ENCODE peak calls at places on chromosomes 5 and 9, in six cellular contexts. N is type B pancreatic cell, P is nephron progenitor cell, M is sigmoid colon, Y is A549, Z is neural progenitor cell. U is an unnamed sample.

GRCh38 chr5:149549461-149550266 is 1.6 kb downstream of the CSNK1A1 start:
- DNase-seq in P (peak), Y (peak), M (no peak), Z (peak), N (no peak), U (peak)

GRCh38 chr9:70594546-70594945 is 180.1 kb upstream of the KLF9 start:
- DNase-seq in N (no peak), Z (no peak), M (no peak), Y (no peak), P (no peak), U (no peak)

GRCh38 chr5:956941-957729 is 51.5 kb upstream of the NKD2 start:
- DNase-seq in P (no peak), Y (peak), M (no peak), Z (peak), N (no peak), U (no peak)

GRCh38 chr9:20557890-20558608 is 64.2 kb downstream of the MLLT3 start:
- DNase-seq in Z (no peak), M (no peak), N (no peak), Y (no peak), P (no peak), U (peak)

GRCh38 chr9:129383005-129383414 is 204.9 kb upstream of the IER5L start:
- DNase-seq in Y (no peak), M (peak), N (no peak), Z (no peak), P (peak), U (peak)

GRCh38 chr5:159106569-159107282 is 7.0 kb upstream of the EBF1 start:
- DNase-seq in N (peak), Z (peak), M (peak), P (peak), Y (peak), U (peak)

GRCh38 chr5:88142801-88143692 is 125.6 kb downstream of the TMEM161B start:
- DNase-seq in P (no peak), M (peak), N (no peak), Y (no peak), Z (peak), U (peak)

GRCh38 chr5:123092696-123093095 is 3.7 kb downstream of the PRDM6 start:
- DNase-seq in N (no peak), Y (no peak), Z (peak), P (no peak), M (no peak), U (no peak)

GRCh38 chr9:91193658-91194391 is 167.9 kb downstream of the AUH start:
- DNase-seq in Y (peak), M (peak), P (peak), N (peak), Z (peak), U (peak)

GRCh38 chr9:130845901-130846381 is 10.9 kb downstream of the ABL1 start:
- DNase-seq in M (peak), N (no peak), Y (peak), Z (peak), P (no peak), U (no peak)

GRCh38 chr9:35729700-35730485 is 2.1 kb downstream of the TLN1 start:
- DNase-seq in Y (peak), Z (peak), P (no peak), M (peak), N (no peak), U (peak)

GRCh38 chr5:170986598-170986997 is 124.8 kb downstream of the RANBP17 start:
- DNase-seq in Z (no peak), N (no peak), Y (no peak), M (no peak), P (no peak), U (no peak)

GRCh38 chr5:80623911-80624457 is 30.5 kb upstream of the MSH3 start:
- DNase-seq in M (no peak), P (peak), Y (no peak), N (no peak), Z (peak), U (no peak)

GRCh38 chr9:69223605-69224004 is 49.5 kb downstream of the TJP2 start:
- DNase-seq in M (no peak), Y (peak), Z (peak), P (peak), N (no peak), U (no peak)

GRCh38 chr5:132204330-132204729 is 23.3 kb downstream of the P4HA2 start:
- DNase-seq in M (no peak), Z (no peak), Y (no peak), P (no peak), N (no peak), U (no peak)

GRCh38 chr9:7144265-7145046 is 386.7 kb downstream of the KDM4C start:
- DNase-seq in M (no peak), N (no peak), Y (no peak), Z (no peak), P (no peak), U (no peak)

GRCh38 chr5:134113908-134114875 is at the start of gene TCF7:
- DNase-seq in N (peak), Z (peak), Y (peak), M (peak), P (peak), U (peak)

GRCh38 chr9:70257991-70258691 is 637 bp upstream of the SMC5 start:
- DNase-seq in N (no peak), Y (no peak), M (peak), Z (peak), P (peak), U (peak)

GRCh38 chr9:81626511-81626910 is 62.8 kb downstream of the TLE1 start:
- DNase-seq in P (no peak), M (no peak), N (no peak), Z (no peak), Y (no peak), U (no peak)

GRCh38 chr5:126188804-126189203 is 234.4 kb upstream of the GRAMD2B start:
- DNase-seq in Z (peak), P (no peak), M (no peak), Y (no peak), N (no peak), U (no peak)

GRCh38 chr5:34503379-34504346 is 152.5 kb upstream of the RAI14 start:
- DNase-seq in Z (no peak), N (no peak), P (no peak), M (no peak), Y (no peak), U (no peak)

GRCh38 chr5:173318338-173318737 is 9.9 kb downstream of the STC2 start:
- DNase-seq in N (peak), Z (no peak), P (no peak), Y (no peak), M (no peak), U (no peak)

GRCh38 chr5:178323961-178324360 is 91.4 kb upstream of the PHYKPL start:
- DNase-seq in M (peak), Y (no peak), Z (no peak), N (no peak), P (no peak), U (no peak)

GRCh38 chr5:150215978-150216944 is 26.4 kb downstream of the SLC6A7 start:
- DNase-seq in M (no peak), N (no peak), Y (no peak), P (no peak), Z (no peak), U (peak)

GRCh38 chr9:22976454-22976853 is 529.8 kb downstream of the DMRTA1 start:
- DNase-seq in M (no peak), N (no peak), Y (no peak), Z (no peak), P (no peak), U (no peak)

GRCh38 chr5:80083115-80083890 is 48.2 kb downstream of the THBS4 start:
- DNase-seq in N (no peak), P (no peak), Y (peak), Z (peak), M (peak), U (no peak)

GRCh38 chr5:140197023-140197422 is 22.0 kb downstream of the CYSTM1 start:
- DNase-seq in Z (no peak), M (no peak), N (no peak), Y (no peak), P (no peak), U (no peak)

GRCh38 chr5:68489556-68489955 is 274.0 kb downstream of the PIK3R1 start:
- DNase-seq in M (no peak), Z (no peak), N (no peak), P (no peak), Y (no peak), U (no peak)

GRCh38 chr9:96140401-96141180 is 161.4 kb downstream of the HSD17B3 start:
- DNase-seq in M (peak), Z (peak), N (no peak), P (peak), Y (no peak), U (no peak)

GRCh38 chr9:96141666-96142065 is 160.3 kb downstream of the HSD17B3 start:
- DNase-seq in Y (no peak), P (no peak), N (no peak), Z (no peak), M (no peak), U (no peak)

GRCh38 chr9:96138616-96139015 is 163.4 kb downstream of the HSD17B3 start:
- DNase-seq in N (no peak), P (no peak), M (peak), Y (no peak), Z (no peak), U (no peak)

GRCh38 chr9:96137666-96138429 is 164.1 kb downstream of the HSD17B3 start:
- DNase-seq in N (no peak), Z (no peak), Y (no peak), P (no peak), M (peak), U (no peak)

GRCh38 chr9:96139592-96140251 is 162.3 kb downstream of the HSD17B3 start:
- DNase-seq in N (no peak), M (peak), Z (no peak), P (no peak), Y (no peak), U (peak)
- TF ChIP-seq CTCF in N (no peak), M (no peak), Z (no peak), P (no peak), Y (no peak), U (no peak)

DNA sequence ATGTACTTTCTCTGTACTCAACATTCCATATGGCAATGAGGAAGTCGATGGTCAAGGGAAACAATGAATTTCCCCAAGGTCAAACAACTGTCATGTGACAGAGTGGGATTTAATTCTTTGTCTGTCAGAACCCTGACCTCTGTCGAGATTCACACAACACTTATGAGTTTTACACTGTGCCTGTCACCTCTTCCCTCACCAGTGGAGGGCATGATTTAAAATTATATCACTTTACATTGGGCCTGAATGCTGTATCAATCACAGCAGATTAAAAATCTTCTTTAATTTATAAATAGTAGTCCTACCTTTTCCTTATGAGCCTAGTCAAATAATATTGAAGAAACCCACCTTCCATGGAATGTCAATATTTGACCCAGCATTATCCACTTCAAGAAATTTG is 276.7 kb downstream of the CDH10 start:
- DNase-seq in Y (no peak), P (no peak), Z (no peak), M (no peak), N (no peak), U (no peak)
- TF ChIP-seq CTCF in Y (no peak), P (no peak), Z (peak), M (no peak), N (peak), U (no peak)

GRCh38 chr5:92909545-92909962 is 671.5 kb downstream of the NR2F1-AS1 start:
- DNase-seq in P (peak), N (no peak), Y (no peak), M (no peak), Z (peak), U (no peak)
- TF ChIP-seq CTCF in P (peak), N (peak), Y (peak), M (no peak), Z (peak), U (no peak)

DNA sequence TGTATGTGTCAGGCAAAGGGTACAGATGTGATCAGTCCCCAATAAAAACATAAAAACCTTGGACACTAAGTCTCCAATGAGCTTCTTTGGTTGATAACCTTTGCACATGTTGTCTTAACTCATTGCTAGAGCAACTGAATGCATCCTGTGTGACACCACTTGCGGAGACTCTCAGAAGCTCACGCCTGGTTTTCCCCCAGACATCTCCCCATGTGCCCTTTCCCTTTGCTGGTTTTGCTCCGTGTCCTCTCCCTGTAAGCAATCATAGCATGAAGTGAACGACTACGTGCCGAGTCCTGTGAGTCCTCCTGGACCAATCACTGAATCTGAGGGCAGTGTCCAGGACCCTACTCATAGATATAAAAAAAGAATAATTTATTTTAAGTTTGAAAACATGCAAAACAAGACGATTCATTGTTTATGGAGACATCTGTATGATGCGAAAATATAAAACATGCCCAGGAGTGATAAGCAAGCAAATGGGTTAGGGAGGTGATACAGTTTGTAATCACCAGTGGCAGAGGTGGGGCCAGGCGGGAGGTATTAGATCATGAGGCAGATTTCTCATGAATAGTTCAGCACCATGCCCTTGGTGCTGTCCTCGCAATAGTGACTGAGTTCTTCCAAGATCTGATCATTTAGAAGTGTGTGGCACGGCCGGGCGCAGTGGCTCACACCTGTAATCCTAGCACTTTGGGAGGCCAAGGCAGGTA is 115.5 kb downstream of the MED10 start:
- DNase-seq in P (no peak), M (no peak), N (no peak), Y (no peak), Z (no peak), U (no peak)
- TF ChIP-seq CTCF in P (no peak), M (no peak), N (no peak), Y (no peak), Z (no peak), U (no peak)

GRCh38 chr9:121121582-121122087 is 46.9 kb downstream of the CNTRL start:
- DNase-seq in P (peak), Z (peak), M (peak), Y (peak), N (peak), U (peak)
- TF ChIP-seq CTCF in P (no peak), Z (peak), M (peak), Y (no peak), N (peak), U (peak)

GRCh38 chr5:64213568-64213967 is 47.9 kb downstream of the RNF180 start:
- DNase-seq in M (no peak), N (no peak), Y (no peak), P (no peak), Z (no peak), U (no peak)

GRCh38 chr5:64206653-64207052 is 41.0 kb downstream of the RNF180 start:
- DNase-seq in Z (peak), P (no peak), M (no peak), Y (no peak), N (no peak), U (no peak)

GRCh38 chr5:64209353-64209752 is 43.7 kb downstream of the RNF180 start:
- DNase-seq in Y (no peak), M (no peak), N (no peak), Z (no peak), P (no peak), U (no peak)

GRCh38 chr5:64210866-64211265 is 45.2 kb downstream of the RNF180 start:
- DNase-seq in P (no peak), N (no peak), Z (no peak), M (no peak), Y (no peak), U (no peak)

DNA sequence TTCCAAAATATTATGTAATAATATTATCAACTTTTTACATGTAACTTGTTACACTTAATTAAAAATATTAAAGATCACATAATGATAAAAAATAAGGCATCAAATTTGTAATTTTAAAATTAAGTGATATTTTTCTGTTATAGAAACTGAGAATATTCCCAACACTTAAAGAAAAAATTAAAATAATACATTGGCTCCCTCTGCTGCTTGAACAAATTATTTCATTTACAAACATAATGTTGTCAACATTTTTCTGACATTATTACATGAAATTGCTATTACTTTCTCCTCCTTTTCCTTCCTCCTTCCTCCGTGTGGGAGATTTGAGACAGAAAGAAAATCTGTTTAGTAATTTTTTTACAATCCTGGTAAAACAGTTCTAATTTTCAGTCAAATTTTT is 42.3 kb downstream of the RNF180 start:
- DNase-seq in Z (no peak), Y (no peak), P (no peak), M (no peak), N (no peak), U (no peak)
- TF ChIP-seq CTCF in Z (peak), Y (peak), P (peak), M (peak), N (peak), U (peak)